ENCODE peak calls at places on chromosomes 5 and 9, in ten cellular contexts. A is heart left ventricle; H is dorsolateral prefrontal cortex; I is brain microvascular endothelial cell; E is endothelial cell; B is body of pancreas; W is transverse colon; L is omental fat pad; Q is CD8-positive, alpha-beta T cell; R is PC-3. P is an unnamed sample.

GRCh38 chr5:174327317-174327864 is 281.9 kb downstream of the NSG2 start:
- DNase-seq in A (peak; percentile 78), H (no peak), I (peak; percentile 68), E (peak; percentile 87), B (peak; percentile 59), W (peak; percentile 48), L (peak; percentile 38), Q (peak; percentile 39), R (peak; percentile 93), P (peak; percentile 88)

GRCh38 chr5:172453986-172454354 is 355 bp downstream of the SH3PXD2B start:
- DNase-seq in A (no peak), H (peak; percentile 54), I (no peak), E (peak; percentile 62), B (peak; percentile 52), W (peak; percentile 42), L (no peak), Q (no peak), R (no peak), P (peak; percentile 44)

GRCh38 chr5:143828710-143829109 is 16.7 kb downstream of the HMHB1 start:
- DNase-seq in A (no peak), H (no peak), I (no peak), E (no peak), B (no peak), W (no peak), L (no peak), Q (no peak), R (no peak), P (no peak)

GRCh38 chr5:16934123-16934522 is 2.0 kb downstream of the MYO10 start:
- DNase-seq in A (peak; percentile 74), H (no peak), I (peak; percentile 83), E (peak; percentile 87), B (peak; percentile 69), W (peak; percentile 79), L (no peak), Q (peak; percentile 13), R (peak; percentile 96), P (peak; percentile 80)

GRCh38 chr5:5705010-5705409 is 282.5 kb downstream of the ICE1 start:
- DNase-seq in A (no peak), H (no peak), I (no peak), E (no peak), B (no peak), W (no peak), L (no peak), Q (no peak), R (no peak), P (peak; percentile 40)

GRCh38 chr5:53368966-53369605 is 111.3 kb upstream of the FST start:
- DNase-seq in A (no peak), H (no peak), I (no peak), E (no peak), B (no peak), W (no peak), L (no peak), Q (no peak), R (no peak), P (no peak)

GRCh38 chr5:87754009-87754757 is 341.5 kb upstream of the CCNH start:
- DNase-seq in A (no peak), H (no peak), I (no peak), E (no peak), B (no peak), W (no peak), L (no peak), Q (no peak), R (no peak), P (no peak)

GRCh38 chr5:72693001-72693442 is 123.4 kb upstream of the TNPO1 start:
- DNase-seq in A (no peak), H (no peak), I (no peak), E (no peak), B (no peak), W (no peak), L (no peak), Q (no peak), R (no peak), P (peak; percentile 71)

GRCh38 chr9:129150672-129151211 is 27.3 kb downstream of the IER5L start:
- DNase-seq in A (no peak), H (no peak), I (no peak), E (no peak), B (no peak), W (no peak), L (no peak), Q (no peak), R (no peak), P (no peak)

GRCh38 chr5:151612689-151613427 is 21.7 kb upstream of the FAT2 start:
- DNase-seq in A (no peak), H (no peak), I (no peak), E (no peak), B (no peak), W (no peak), L (no peak), Q (no peak), R (peak; percentile 83), P (peak; percentile 93)

GRCh38 chr5:88713818-88714217 is 169.2 kb downstream of the MEF2C start:
- DNase-seq in A (no peak), H (no peak), I (no peak), E (no peak), B (no peak), W (no peak), L (no peak), Q (no peak), R (no peak), P (no peak)

GRCh38 chr5:53934126-53934856 is 373.9 kb downstream of the NDUFS4 start:
- DNase-seq in A (no peak), H (no peak), I (peak; percentile 52), E (no peak), B (no peak), W (no peak), L (no peak), Q (no peak), R (peak; percentile 26), P (no peak)

GRCh38 chr5:7169240-7169878 is 226.6 kb upstream of the ADCY2 start:
- DNase-seq in A (no peak), H (no peak), I (no peak), E (no peak), B (no peak), W (no peak), L (no peak), Q (no peak), R (no peak), P (no peak)

GRCh38 chr9:89954229-89954628 is 349.4 kb downstream of the GADD45G start:
- DNase-seq in A (no peak), H (peak; percentile 17), I (no peak), E (no peak), B (no peak), W (no peak), L (no peak), Q (no peak), R (no peak), P (no peak)

GRCh38 chr5:136016945-136017530 is 11.8 kb upstream of the TGFBI start:
- DNase-seq in A (no peak), H (peak; percentile 6), I (peak; percentile 79), E (no peak), B (no peak), W (no peak), L (peak; percentile 71), Q (no peak), R (peak; percentile 96), P (peak; percentile 100)

GRCh38 chr5:136020001-136020382 is 8.8 kb upstream of the TGFBI start:
- DNase-seq in A (no peak), H (no peak), I (no peak), E (no peak), B (no peak), W (no peak), L (no peak), Q (no peak), R (no peak), P (no peak)

GRCh38 chr5:136020383-136021015 is 8.3 kb upstream of the TGFBI start:
- DNase-seq in A (no peak), H (no peak), I (peak; percentile 96), E (no peak), B (no peak), W (peak; percentile 14), L (peak; percentile 48), Q (no peak), R (peak; percentile 96), P (peak; percentile 100)

GRCh38 chr5:136021016-136021405 is 7.8 kb upstream of the TGFBI start:
- DNase-seq in A (no peak), H (no peak), I (peak; percentile 63), E (no peak), B (no peak), W (no peak), L (no peak), Q (no peak), R (no peak), P (peak; percentile 68)

GRCh38 chr5:136018814-136019777 is 9.7 kb upstream of the TGFBI start:
- DNase-seq in A (no peak), H (no peak), I (peak; percentile 97), E (no peak), B (no peak), W (peak; percentile 33), L (no peak), Q (no peak), R (no peak), P (peak; percentile 93)
- TF ChIP-seq CTCF in A (peak; percentile 49), H (no peak), I (peak; percentile 73), E (no peak), B (no peak), W (no peak), L (no peak), Q (no peak), R (no peak), P (peak; percentile 12)

GRCh38 chr5:128081111-128081865 is 2.3 kb upstream of the SLC12A2 start:
- DNase-seq in A (no peak), H (no peak), I (no peak), E (no peak), B (no peak), W (no peak), L (no peak), Q (no peak), R (peak; percentile 62), P (peak; percentile 42)
- TF ChIP-seq CTCF in A (no peak), H (no peak), I (peak; percentile 33), E (no peak), B (peak; percentile 29), W (peak; percentile 33), L (no peak), Q (no peak), R (peak; percentile 33), P (peak; percentile 21)

DNA sequence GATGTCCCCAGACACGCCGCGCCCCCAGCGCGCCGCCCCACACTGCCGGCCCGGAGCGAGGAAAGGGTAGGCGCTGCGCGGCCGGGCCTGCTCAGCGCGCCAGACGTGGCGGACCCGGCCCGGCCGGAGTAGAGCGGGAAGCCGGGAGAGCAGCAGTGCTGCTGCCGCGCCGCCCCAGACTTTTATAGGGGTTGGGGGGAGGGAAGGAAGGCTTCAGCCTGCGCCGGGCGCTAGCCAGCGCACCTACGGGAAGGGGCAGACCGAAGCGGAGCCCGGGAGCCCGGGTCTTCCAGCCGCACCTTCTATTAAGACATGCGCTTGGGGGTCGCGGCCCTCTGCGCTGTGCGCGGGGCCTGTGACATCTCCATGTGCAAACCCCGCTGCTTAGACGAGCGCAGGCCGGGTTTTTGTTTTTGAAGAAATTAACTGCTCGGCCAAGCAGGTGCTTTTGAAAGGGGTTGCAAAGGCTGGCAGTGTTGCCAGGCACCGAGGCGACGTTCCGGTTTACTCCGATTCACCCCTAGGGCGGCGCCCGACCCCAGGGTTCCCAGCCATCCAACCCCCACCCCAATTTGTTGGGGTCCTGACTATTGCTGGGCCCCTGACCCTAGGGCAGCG is 361 bp upstream of the PAX5 start:
- DNase-seq in A (no peak), H (no peak), I (no peak), E (peak; percentile 58), B (no peak), W (peak; percentile 39), L (no peak), Q (no peak), R (peak; percentile 40), P (no peak)
- TF ChIP-seq CTCF in A (no peak), H (no peak), I (peak; percentile 21), E (peak; percentile 23), B (peak; percentile 16), W (no peak), L (no peak), Q (no peak), R (peak; percentile 58), P (peak; percentile 29)

GRCh38 chr5:29811914-29812679 is 1381.4 kb upstream of the CDH6 start:
- DNase-seq in A (no peak), H (no peak), I (no peak), E (no peak), B (no peak), W (no peak), L (no peak), Q (no peak), R (peak; percentile 42), P (peak; percentile 21)
- TF ChIP-seq CTCF in A (no peak), H (no peak), I (no peak), E (no peak), B (no peak), W (no peak), L (no peak), Q (no peak), R (peak; percentile 59), P (no peak)

P was measured in MCF 10A.